ENCODE peak calls at places on chromosomes 3 and 15, in four cellular contexts. O, Y, H and S are unnamed samples.

GRCh38 chr15:92164327-92165000 is 229.2 kb upstream of the ST8SIA2 start:
- DNase-seq in O (no peak), Y (no peak), H (no peak), S (no peak)

GRCh38 chr3:189766416-189766815 is 135.2 kb downstream of the TP63 start:
- DNase-seq in O (no peak), Y (no peak), H (no peak), S (no peak)

GRCh38 chr3:195546130-195546560 is 3.0 kb upstream of the PPP1R2 start:
- DNase-seq in O (no peak), Y (no peak), H (no peak), S (peak)

GRCh38 chr3:177474652-177475051 is 277.4 kb upstream of the TBL1XR1 start:
- DNase-seq in O (no peak), Y (no peak), H (no peak), S (no peak)

GRCh38 chr3:120615863-120616599 is 19.9 kb downstream of the NDUFB4 start:
- DNase-seq in O (no peak), Y (no peak), H (no peak), S (no peak)

GRCh38 chr3:139797724-139798343 is 120.1 kb upstream of the NMNAT3 start:
- DNase-seq in O (no peak), Y (no peak), H (no peak), S (peak)

GRCh38 chr15:79035111-79035601 is 55.4 kb downstream of the RASGRF1 start:
- DNase-seq in O (no peak), Y (no peak), H (peak), S (no peak)

GRCh38 chr3:10716964-10717363 is 99.1 kb upstream of the SLC6A11 start:
- DNase-seq in O (no peak), Y (no peak), H (no peak), S (no peak)

GRCh38 chr3:141391298-141392017 is 23.2 kb downstream of the ZBTB38 start:
- DNase-seq in O (no peak), Y (no peak), H (no peak), S (no peak)

GRCh38 chr15:72358121-72358520 is 17.7 kb downstream of the HEXA start:
- DNase-seq in O (no peak), Y (no peak), H (peak), S (no peak)

GRCh38 chr3:100209948-100210776 is 50.6 kb upstream of the TBC1D23 start:
- DNase-seq in O (no peak), Y (no peak), H (no peak), S (no peak)

GRCh38 chr3:52019352-52020080 is 23.8 kb upstream of the RPL29 start:
- DNase-seq in O (no peak), Y (no peak), H (no peak), S (no peak)

GRCh38 chr3:143565943-143566342 is 282.3 kb downstream of the SLC9A9 start:
- DNase-seq in O (no peak), Y (no peak), H (no peak), S (no peak)

GRCh38 chr3:37892917-37893595 is 31.4 kb downstream of the CTDSPL start:
- DNase-seq in O (no peak), Y (no peak), H (no peak), S (no peak)

GRCh38 chr3:56119575-56120349 is 348.5 kb downstream of the ERC2 start:
- DNase-seq in O (no peak), Y (no peak), H (no peak), S (no peak)

GRCh38 chr15:42696626-42697025 is 40.3 kb downstream of the CDAN1 start:
- DNase-seq in O (no peak), Y (no peak), H (no peak), S (no peak)

GRCh38 chr15:82197734-82198594 is 64.6 kb downstream of the EFL1 start:
- DNase-seq in O (peak), Y (peak), H (peak), S (peak)

GRCh38 chr3:120506076-120506827 is 55.5 kb upstream of the FSTL1 start:
- DNase-seq in O (no peak), Y (no peak), H (no peak), S (no peak)

GRCh38 chr3:45272828-45273470 is 46.9 kb upstream of the TMEM158 start:
- DNase-seq in O (no peak), Y (no peak), H (no peak), S (no peak)